ENCODE peak calls at places on chromosomes 6 and 20, in nine cellular contexts. One of them, this sample, is unnamed.

GRCh38 chr6:135064586-135064985 is 10.0 kb upstream of the HBS1L start:
- DNase-seq in mesothelial cell of epicardium: no peak
- DNase-seq in epithelial cell of esophagus: no peak
- DNase-seq in sigmoid colon: no peak
- DNase-seq in spleen: no peak
- DNase-seq in endothelial cell: no peak
- DNase-seq in A549: no peak
- DNase-seq in MM.1S: no peak
- DNase-seq in cardiac muscle cell: no peak
- DNase-seq in this sample: no peak

GRCh38 chr6:146914563-146915483 is 289.4 kb upstream of the STXBP5 start:
- DNase-seq in endothelial cell: no peak
- DNase-seq in cardiac muscle cell: no peak
- DNase-seq in mesothelial cell of epicardium: no peak
- DNase-seq in sigmoid colon: peak; percentile 68
- DNase-seq in MM.1S: no peak
- DNase-seq in epithelial cell of esophagus: peak; percentile 84
- DNase-seq in spleen: no peak
- DNase-seq in A549: peak; percentile 44
- DNase-seq in this sample: no peak

GRCh38 chr6:150745896-150746295 is 119.6 kb upstream of the MTHFD1L start:
- DNase-seq in MM.1S: no peak
- DNase-seq in A549: no peak
- DNase-seq in endothelial cell: no peak
- DNase-seq in cardiac muscle cell: peak; percentile 74
- DNase-seq in sigmoid colon: no peak
- DNase-seq in mesothelial cell of epicardium: no peak
- DNase-seq in spleen: no peak
- DNase-seq in epithelial cell of esophagus: no peak
- DNase-seq in this sample: no peak

GRCh38 chr6:2429460-2429859 is 184.1 kb upstream of the GMDS start:
- DNase-seq in cardiac muscle cell: no peak
- DNase-seq in epithelial cell of esophagus: peak; percentile 22
- DNase-seq in sigmoid colon: no peak
- DNase-seq in A549: no peak
- DNase-seq in endothelial cell: no peak
- DNase-seq in MM.1S: no peak
- DNase-seq in spleen: no peak
- DNase-seq in mesothelial cell of epicardium: no peak
- DNase-seq in this sample: no peak

GRCh38 chr6:33727932-33728331 is 16.4 kb upstream of the UQCC2 start:
- DNase-seq in endothelial cell: no peak
- DNase-seq in spleen: no peak
- DNase-seq in epithelial cell of esophagus: no peak
- DNase-seq in mesothelial cell of epicardium: no peak
- DNase-seq in MM.1S: no peak
- DNase-seq in sigmoid colon: no peak
- DNase-seq in A549: no peak
- DNase-seq in cardiac muscle cell: no peak
- DNase-seq in this sample: no peak

GRCh38 chr6:121823437-121823851 is 388.0 kb downstream of the GJA1 start:
- DNase-seq in sigmoid colon: no peak
- DNase-seq in cardiac muscle cell: peak; percentile 45
- DNase-seq in A549: no peak
- DNase-seq in epithelial cell of esophagus: no peak
- DNase-seq in endothelial cell: no peak
- DNase-seq in MM.1S: no peak
- DNase-seq in mesothelial cell of epicardium: no peak
- DNase-seq in spleen: no peak
- DNase-seq in this sample: no peak

GRCh38 chr6:156154896-156155295 is 622.3 kb upstream of the ARID1B start:
- DNase-seq in cardiac muscle cell: no peak
- DNase-seq in mesothelial cell of epicardium: no peak
- DNase-seq in spleen: no peak
- DNase-seq in MM.1S: no peak
- DNase-seq in sigmoid colon: no peak
- DNase-seq in endothelial cell: no peak
- DNase-seq in epithelial cell of esophagus: peak; percentile 4
- DNase-seq in A549: no peak
- DNase-seq in this sample: no peak

GRCh38 chr6:143543435-143543834 is 31.9 kb upstream of the FUCA2 start:
- DNase-seq in A549: no peak
- DNase-seq in spleen: no peak
- DNase-seq in endothelial cell: no peak
- DNase-seq in epithelial cell of esophagus: no peak
- DNase-seq in sigmoid colon: no peak
- DNase-seq in MM.1S: no peak
- DNase-seq in cardiac muscle cell: no peak
- DNase-seq in mesothelial cell of epicardium: no peak
- DNase-seq in this sample: no peak

GRCh38 chr6:88179692-88180091 is 13.5 kb upstream of the CNR1 start:
- DNase-seq in sigmoid colon: no peak
- DNase-seq in MM.1S: peak; percentile 64
- DNase-seq in endothelial cell: no peak
- DNase-seq in spleen: peak; percentile 76
- DNase-seq in cardiac muscle cell: no peak
- DNase-seq in mesothelial cell of epicardium: no peak
- DNase-seq in epithelial cell of esophagus: no peak
- DNase-seq in A549: no peak
- DNase-seq in this sample: peak; percentile 40

GRCh38 chr6:129447166-129447565 is 262.8 kb downstream of the ARHGAP18 start:
- DNase-seq in epithelial cell of esophagus: no peak
- DNase-seq in MM.1S: no peak
- DNase-seq in mesothelial cell of epicardium: no peak
- DNase-seq in sigmoid colon: no peak
- DNase-seq in spleen: no peak
- DNase-seq in A549: no peak
- DNase-seq in endothelial cell: no peak
- DNase-seq in cardiac muscle cell: no peak
- DNase-seq in this sample: no peak

GRCh38 chr6:157599191-157599590 is 218.2 kb downstream of the ZDHHC14 start:
- DNase-seq in sigmoid colon: no peak
- DNase-seq in mesothelial cell of epicardium: no peak
- DNase-seq in spleen: peak; percentile 75
- DNase-seq in A549: no peak
- DNase-seq in epithelial cell of esophagus: no peak
- DNase-seq in endothelial cell: no peak
- DNase-seq in cardiac muscle cell: no peak
- DNase-seq in MM.1S: no peak
- DNase-seq in this sample: no peak

GRCh38 chr20:61889659-61890058 is 176.0 kb downstream of the TAF4 start:
- DNase-seq in sigmoid colon: no peak
- DNase-seq in epithelial cell of esophagus: no peak
- DNase-seq in endothelial cell: no peak
- DNase-seq in spleen: no peak
- DNase-seq in A549: no peak
- DNase-seq in mesothelial cell of epicardium: no peak
- DNase-seq in MM.1S: no peak
- DNase-seq in cardiac muscle cell: no peak
- DNase-seq in this sample: no peak

GRCh38 chr20:46640044-46640443 is 11.2 kb downstream of the SLC13A3 start:
- DNase-seq in spleen: no peak
- DNase-seq in MM.1S: no peak
- DNase-seq in epithelial cell of esophagus: no peak
- DNase-seq in mesothelial cell of epicardium: no peak
- DNase-seq in A549: no peak
- DNase-seq in cardiac muscle cell: no peak
- DNase-seq in endothelial cell: no peak
- DNase-seq in sigmoid colon: no peak
- DNase-seq in this sample: no peak

GRCh38 chr20:33437141-33437911 is 6.2 kb downstream of the SNTA1 start:
- DNase-seq in mesothelial cell of epicardium: no peak
- DNase-seq in sigmoid colon: no peak
- DNase-seq in epithelial cell of esophagus: no peak
- DNase-seq in A549: no peak
- DNase-seq in spleen: no peak
- DNase-seq in endothelial cell: no peak
- DNase-seq in MM.1S: no peak
- DNase-seq in cardiac muscle cell: peak; percentile 41
- DNase-seq in this sample: no peak

GRCh38 chr20:64086801-64087200 is 2.6 kb upstream of the LKAAEAR1 start:
- DNase-seq in endothelial cell: no peak
- DNase-seq in epithelial cell of esophagus: peak; percentile 68
- DNase-seq in MM.1S: no peak
- DNase-seq in cardiac muscle cell: no peak
- DNase-seq in A549: no peak
- DNase-seq in spleen: no peak
- DNase-seq in mesothelial cell of epicardium: no peak
- DNase-seq in sigmoid colon: no peak
- DNase-seq in this sample: no peak

GRCh38 chr6:152232494-152233151 is 404.5 kb downstream of the SYNE1 start:
- DNase-seq in sigmoid colon: no peak
- DNase-seq in spleen: no peak
- DNase-seq in epithelial cell of esophagus: no peak
- DNase-seq in endothelial cell: peak; percentile 12
- DNase-seq in A549: no peak
- DNase-seq in mesothelial cell of epicardium: no peak
- DNase-seq in cardiac muscle cell: no peak
- DNase-seq in MM.1S: no peak
- DNase-seq in this sample: no peak

GRCh38 chr6:38261626-38262025 is 378.1 kb downstream of the BTBD9 start:
- DNase-seq in mesothelial cell of epicardium: no peak
- DNase-seq in sigmoid colon: no peak
- DNase-seq in A549: no peak
- DNase-seq in MM.1S: no peak
- DNase-seq in endothelial cell: no peak
- DNase-seq in epithelial cell of esophagus: no peak
- DNase-seq in spleen: no peak
- DNase-seq in cardiac muscle cell: no peak
- DNase-seq in this sample: no peak

GRCh38 chr20:62822239-62822787 is 5.5 kb downstream of the COL9A3 start:
- DNase-seq in cardiac muscle cell: no peak
- DNase-seq in A549: no peak
- DNase-seq in mesothelial cell of epicardium: no peak
- DNase-seq in sigmoid colon: no peak
- DNase-seq in spleen: no peak
- DNase-seq in endothelial cell: no peak
- DNase-seq in epithelial cell of esophagus: no peak
- DNase-seq in MM.1S: no peak
- DNase-seq in this sample: no peak

DNA sequence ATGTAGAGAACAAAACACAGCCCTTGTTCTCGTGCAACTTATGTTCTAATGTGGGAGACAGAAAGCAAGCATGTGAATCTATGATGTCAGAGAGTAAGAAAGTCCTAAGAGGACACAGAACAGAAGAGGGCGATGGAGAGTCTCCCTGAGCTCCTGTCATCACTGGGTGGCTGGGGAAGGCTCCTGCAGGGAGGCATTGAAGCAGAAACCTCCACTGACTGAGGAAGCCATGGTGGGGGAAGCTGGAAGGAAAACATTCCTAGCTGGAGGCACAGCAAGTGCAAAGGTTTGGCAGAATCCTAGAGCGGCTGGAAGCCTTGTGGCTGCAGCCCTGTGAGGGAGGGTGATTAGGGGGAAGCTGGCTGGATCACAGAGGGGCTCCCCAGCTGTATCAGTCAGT is 248.0 kb downstream of the CDH26 start:
- DNase-seq in mesothelial cell of epicardium: no peak
- DNase-seq in A549: peak; percentile 18
- DNase-seq in endothelial cell: peak; percentile 45
- DNase-seq in sigmoid colon: no peak
- DNase-seq in MM.1S: peak; percentile 14
- DNase-seq in spleen: no peak
- DNase-seq in epithelial cell of esophagus: peak; percentile 65
- DNase-seq in cardiac muscle cell: peak; percentile 27
- DNase-seq in this sample: peak; percentile 39
- TF ChIP-seq CTCF in mesothelial cell of epicardium: no peak
- TF ChIP-seq CTCF in A549: peak; percentile 19
- TF ChIP-seq CTCF in endothelial cell: no peak
- TF ChIP-seq CTCF in sigmoid colon: no peak
- TF ChIP-seq CTCF in MM.1S: peak; percentile 47
- TF ChIP-seq CTCF in spleen: no peak
- TF ChIP-seq CTCF in epithelial cell of esophagus: peak; percentile 70
- TF ChIP-seq CTCF in cardiac muscle cell: peak; percentile 10
- TF ChIP-seq CTCF in this sample: no peak

GRCh38 chr6:159462446-159462845 is 230.6 kb downstream of the SOD2 start:
- DNase-seq in sigmoid colon: no peak
- DNase-seq in MM.1S: no peak
- DNase-seq in spleen: no peak
- DNase-seq in epithelial cell of esophagus: no peak
- DNase-seq in A549: no peak
- DNase-seq in mesothelial cell of epicardium: no peak
- DNase-seq in cardiac muscle cell: no peak
- DNase-seq in endothelial cell: no peak
- DNase-seq in this sample: no peak

GRCh38 chr6:159461266-159461665 is 231.8 kb downstream of the SOD2 start:
- DNase-seq in mesothelial cell of epicardium: no peak
- DNase-seq in spleen: no peak
- DNase-seq in epithelial cell of esophagus: no peak
- DNase-seq in endothelial cell: no peak
- DNase-seq in MM.1S: no peak
- DNase-seq in A549: no peak
- DNase-seq in sigmoid colon: no peak
- DNase-seq in cardiac muscle cell: no peak
- DNase-seq in this sample: no peak

GRCh38 chr6:159464827-159465226 is 228.2 kb downstream of the SOD2 start:
- DNase-seq in mesothelial cell of epicardium: no peak
- DNase-seq in endothelial cell: no peak
- DNase-seq in A549: no peak
- DNase-seq in spleen: no peak
- DNase-seq in epithelial cell of esophagus: no peak
- DNase-seq in MM.1S: no peak
- DNase-seq in sigmoid colon: no peak
- DNase-seq in cardiac muscle cell: no peak
- DNase-seq in this sample: no peak

GRCh38 chr6:159461998-159462397 is 231.0 kb downstream of the SOD2 start:
- DNase-seq in A549: no peak
- DNase-seq in sigmoid colon: no peak
- DNase-seq in cardiac muscle cell: no peak
- DNase-seq in MM.1S: peak; percentile 23
- DNase-seq in mesothelial cell of epicardium: no peak
- DNase-seq in epithelial cell of esophagus: no peak
- DNase-seq in spleen: no peak
- DNase-seq in endothelial cell: no peak
- DNase-seq in this sample: peak; percentile 40

GRCh38 chr6:159463440-159463839 is 229.6 kb downstream of the SOD2 start:
- DNase-seq in epithelial cell of esophagus: no peak
- DNase-seq in sigmoid colon: no peak
- DNase-seq in spleen: no peak
- DNase-seq in MM.1S: peak; percentile 7
- DNase-seq in A549: no peak
- DNase-seq in mesothelial cell of epicardium: no peak
- DNase-seq in cardiac muscle cell: no peak
- DNase-seq in endothelial cell: no peak
- DNase-seq in this sample: no peak
- TF ChIP-seq CTCF in epithelial cell of esophagus: no peak
- TF ChIP-seq CTCF in sigmoid colon: no peak
- TF ChIP-seq CTCF in spleen: no peak
- TF ChIP-seq CTCF in MM.1S: no peak
- TF ChIP-seq CTCF in A549: no peak
- TF ChIP-seq CTCF in mesothelial cell of epicardium: no peak
- TF ChIP-seq CTCF in cardiac muscle cell: peak; percentile 54
- TF ChIP-seq CTCF in endothelial cell: peak; percentile 51
- TF ChIP-seq CTCF in this sample: no peak

GRCh38 chr20:38671186-38671585 is 53.1 kb upstream of the SLC32A1 start:
- DNase-seq in spleen: no peak
- DNase-seq in epithelial cell of esophagus: no peak
- DNase-seq in MM.1S: no peak
- DNase-seq in A549: no peak
- DNase-seq in mesothelial cell of epicardium: no peak
- DNase-seq in sigmoid colon: no peak
- DNase-seq in endothelial cell: no peak
- DNase-seq in cardiac muscle cell: peak; percentile 54
- DNase-seq in this sample: no peak
- TF ChIP-seq CTCF in spleen: no peak
- TF ChIP-seq CTCF in epithelial cell of esophagus: no peak
- TF ChIP-seq CTCF in MM.1S: no peak
- TF ChIP-seq CTCF in A549: no peak
- TF ChIP-seq CTCF in mesothelial cell of epicardium: no peak
- TF ChIP-seq CTCF in sigmoid colon: no peak
- TF ChIP-seq CTCF in endothelial cell: no peak
- TF ChIP-seq CTCF in cardiac muscle cell: no peak
- TF ChIP-seq CTCF in this sample: no peak

GRCh38 chr6:149699150-149699549 is 18.8 kb downstream of the LATS1 start:
- DNase-seq in MM.1S: no peak
- DNase-seq in cardiac muscle cell: no peak
- DNase-seq in sigmoid colon: no peak
- DNase-seq in epithelial cell of esophagus: no peak
- DNase-seq in spleen: no peak
- DNase-seq in endothelial cell: no peak
- DNase-seq in mesothelial cell of epicardium: no peak
- DNase-seq in A549: no peak
- DNase-seq in this sample: no peak
- TF ChIP-seq CTCF in MM.1S: no peak
- TF ChIP-seq CTCF in cardiac muscle cell: no peak
- TF ChIP-seq CTCF in sigmoid colon: no peak
- TF ChIP-seq CTCF in epithelial cell of esophagus: peak; percentile 11
- TF ChIP-seq CTCF in spleen: no peak
- TF ChIP-seq CTCF in endothelial cell: no peak
- TF ChIP-seq CTCF in mesothelial cell of epicardium: no peak
- TF ChIP-seq CTCF in A549: no peak
- TF ChIP-seq CTCF in this sample: peak; percentile 7